ENCODE peak calls at places on chromosomes 5 and 9, in ten cellular contexts. H, K, D, P, E, R, V, I, Z and A are unnamed samples.

GRCh38 chr5:34517249-34517648 is 138.9 kb upstream of the RAI14 start:
- DNase-seq in H (no peak), K (no peak), D (peak), P (no peak), E (no peak), R (peak), V (no peak), I (no peak), Z (no peak), A (no peak)

GRCh38 chr5:153672347-153673090 is 182.0 kb downstream of the GRIA1 start:
- DNase-seq in H (no peak), K (no peak), D (no peak), P (no peak), E (no peak), R (peak), V (no peak), I (no peak), Z (peak), A (peak)

GRCh38 chr9:14524881-14525515 is 168.2 kb downstream of the ZDHHC21 start:
- DNase-seq in H (no peak), K (no peak), D (no peak), P (no peak), E (no peak), R (no peak), V (no peak), I (no peak), Z (no peak), A (no peak)

GRCh38 chr5:141533897-141534296 is 45.0 kb downstream of the PCDHGC5 start:
- DNase-seq in H (no peak), K (no peak), D (no peak), P (no peak), E (no peak), R (no peak), V (no peak), I (no peak), Z (no peak), A (no peak)

GRCh38 chr9:21528123-21528808 is 46.2 kb upstream of the IFNE start:
- DNase-seq in H (no peak), K (no peak), D (no peak), P (no peak), E (no peak), R (no peak), V (no peak), I (no peak), Z (no peak), A (no peak)

GRCh38 chr9:113854310-113854709 is 21.8 kb upstream of the ZNF618 start:
- DNase-seq in H (no peak), K (no peak), D (no peak), P (no peak), E (no peak), R (no peak), V (no peak), I (no peak), Z (no peak), A (no peak)

GRCh38 chr9:114894801-114895433 is 35.5 kb downstream of the TNFSF8 start:
- DNase-seq in H (no peak), K (peak), D (peak), P (peak), E (no peak), R (peak), V (no peak), I (no peak), Z (peak), A (peak)

GRCh38 chr9:13665418-13666066 is 386.1 kb upstream of the MPDZ start:
- DNase-seq in H (no peak), K (no peak), D (peak), P (peak), E (no peak), R (peak), V (no peak), I (no peak), Z (peak), A (peak)